ENCODE peak calls at places on chromosomes 3 and 15, in six cellular contexts. T is heart right ventricle, Z is A549, M is hepatocyte, E is cardiac muscle cell, Q is colonic mucosa. H is an unnamed sample.

GRCh38 chr3:178736300-178736699 is 200.1 kb downstream of the KCNMB2 start:
- DNase-seq in T (peak), Z (no peak), M (peak), E (no peak), Q (no peak), H (no peak)

GRCh38 chr3:89522168-89522567 is 414.7 kb downstream of the EPHA3 start:
- DNase-seq in T (no peak), Z (no peak), M (no peak), E (peak), Q (no peak), H (no peak)

GRCh38 chr15:57849332-57849731 is 142.8 kb downstream of the POLR2M start:
- DNase-seq in T (no peak), Z (no peak), M (no peak), E (no peak), Q (no peak), H (no peak)

GRCh38 chr3:112086857-112087524 is 802 bp downstream of the C3orf52 start:
- DNase-seq in T (no peak), Z (peak), M (peak), E (peak), Q (no peak), H (no peak)

GRCh38 chr3:17905996-17906395 is 163.6 kb upstream of the TBC1D5 start:
- DNase-seq in T (no peak), Z (no peak), M (no peak), E (no peak), Q (no peak), H (no peak)

GRCh38 chr3:55481918-55482495 is 5.1 kb downstream of the WNT5A start:
- DNase-seq in T (no peak), Z (no peak), M (peak), E (peak), Q (peak), H (no peak)

GRCh38 chr15:98648654-98649537 is 557 bp downstream of the IGF1R start:
- DNase-seq in T (peak), Z (peak), M (peak), E (peak), Q (peak), H (peak)

GRCh38 chr15:99053380-99054024 is 45.9 kb upstream of the PGPEP1L start:
- DNase-seq in T (no peak), Z (no peak), M (no peak), E (no peak), Q (no peak), H (no peak)

GRCh38 chr3:157785071-157785826 is 282.0 kb upstream of the VEPH1 start:
- DNase-seq in T (no peak), Z (peak), M (peak), E (peak), Q (no peak), H (peak)

GRCh38 chr3:103918336-103918735 is 1448.4 kb upstream of the ALCAM start:
- DNase-seq in T (no peak), Z (no peak), M (no peak), E (no peak), Q (no peak), H (no peak)

GRCh38 chr15:41832875-41833274 is 5.0 kb downstream of the JMJD7 start:
- DNase-seq in T (no peak), Z (no peak), M (no peak), E (no peak), Q (no peak), H (no peak)

GRCh38 chr15:59105839-59106238 is 893 bp downstream of the CCNB2 start:
- DNase-seq in T (no peak), Z (peak), M (no peak), E (no peak), Q (no peak), H (no peak)

GRCh38 chr3:140420621-140421357 is 257.1 kb upstream of the TRIM42 start:
- DNase-seq in T (no peak), Z (peak), M (no peak), E (peak), Q (no peak), H (no peak)

DNA sequence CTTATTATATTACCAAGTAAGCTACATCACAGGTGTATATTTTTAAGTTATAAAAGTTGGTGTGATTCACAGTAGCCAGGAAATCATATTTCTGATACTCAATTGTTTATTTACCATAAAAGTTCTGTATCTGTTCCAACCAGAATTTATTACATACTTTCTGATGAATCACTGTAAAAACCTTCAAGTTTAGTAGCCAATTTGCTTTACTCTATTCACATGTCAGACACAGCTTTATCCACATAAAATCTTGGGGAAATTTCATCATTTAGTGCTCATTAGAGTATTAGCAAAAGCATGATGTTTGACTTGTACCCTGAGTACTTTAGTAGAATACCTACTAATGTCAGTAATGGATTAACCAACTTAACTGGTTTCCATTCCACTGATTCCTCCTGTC is 249.8 kb downstream of the POLQ start:
- DNase-seq in T (no peak), Z (no peak), M (no peak), E (no peak), Q (no peak), H (no peak)
- H3K27ac ChIP-seq in T (no peak), Z (no peak), M (no peak), E (no peak), Q (no peak), H (no peak)

GRCh38 chr3:47367631-47368030 is 13.2 kb upstream of the PTPN23 start:
- DNase-seq in T (no peak), Z (no peak), M (no peak), E (no peak), Q (no peak), H (no peak)
- H3K27ac ChIP-seq in T (no peak), Z (no peak), M (no peak), E (no peak), Q (no peak), H (no peak)

DNA sequence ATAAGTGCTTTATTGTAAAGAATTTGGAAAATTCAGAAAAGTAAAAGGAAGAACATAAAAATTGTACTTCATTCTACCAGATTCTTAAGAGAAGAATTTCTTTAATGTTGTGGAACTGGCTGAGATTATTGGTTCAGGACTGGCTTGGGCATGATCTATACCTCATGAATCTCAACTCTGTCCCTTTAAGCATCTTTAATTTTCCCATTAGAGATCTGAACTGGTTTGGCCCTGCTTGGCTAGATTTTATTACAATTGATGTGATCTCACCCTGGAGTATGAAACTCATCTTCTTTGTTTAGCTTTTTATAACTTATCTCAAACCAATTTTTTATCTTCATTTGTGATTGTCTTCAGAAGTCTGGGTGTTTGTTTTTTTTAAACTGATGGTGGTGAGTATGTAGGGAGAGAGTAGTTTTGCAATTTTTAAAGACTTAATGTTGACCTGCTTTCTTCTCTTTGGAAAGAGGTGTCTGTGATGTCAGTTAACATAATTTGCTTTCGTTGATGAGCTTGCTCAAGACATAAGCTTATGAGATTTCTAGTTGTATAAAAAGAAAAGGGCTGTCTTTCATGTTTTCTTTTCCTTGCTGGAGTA is 61.9 kb downstream of the ZNF609 start:
- DNase-seq in T (no peak), Z (no peak), M (no peak), E (peak), Q (no peak), H (no peak)
- H3K27ac ChIP-seq in T (peak), Z (no peak), M (peak), E (peak), Q (no peak), H (no peak)

GRCh38 chr15:91887321-91887720 is 33.8 kb downstream of the SLCO3A1 start:
- DNase-seq in T (peak), Z (no peak), M (no peak), E (no peak), Q (no peak), H (no peak)
- H3K27ac ChIP-seq in T (peak), Z (no peak), M (no peak), E (no peak), Q (no peak), H (no peak)

GRCh38 chr15:63893866-63894661 is 60.3 kb upstream of the HERC1 start:
- DNase-seq in T (no peak), Z (no peak), M (no peak), E (no peak), Q (no peak), H (peak)
- H3K27ac ChIP-seq in T (no peak), Z (no peak), M (no peak), E (no peak), Q (no peak), H (peak)

GRCh38 chr3:15263926-15264325 is 57.9 kb downstream of the CAPN7 start:
- DNase-seq in T (no peak), Z (no peak), M (no peak), E (no peak), Q (no peak), H (no peak)
- H3K27ac ChIP-seq in T (no peak), Z (no peak), M (no peak), E (no peak), Q (no peak), H (peak)

DNA sequence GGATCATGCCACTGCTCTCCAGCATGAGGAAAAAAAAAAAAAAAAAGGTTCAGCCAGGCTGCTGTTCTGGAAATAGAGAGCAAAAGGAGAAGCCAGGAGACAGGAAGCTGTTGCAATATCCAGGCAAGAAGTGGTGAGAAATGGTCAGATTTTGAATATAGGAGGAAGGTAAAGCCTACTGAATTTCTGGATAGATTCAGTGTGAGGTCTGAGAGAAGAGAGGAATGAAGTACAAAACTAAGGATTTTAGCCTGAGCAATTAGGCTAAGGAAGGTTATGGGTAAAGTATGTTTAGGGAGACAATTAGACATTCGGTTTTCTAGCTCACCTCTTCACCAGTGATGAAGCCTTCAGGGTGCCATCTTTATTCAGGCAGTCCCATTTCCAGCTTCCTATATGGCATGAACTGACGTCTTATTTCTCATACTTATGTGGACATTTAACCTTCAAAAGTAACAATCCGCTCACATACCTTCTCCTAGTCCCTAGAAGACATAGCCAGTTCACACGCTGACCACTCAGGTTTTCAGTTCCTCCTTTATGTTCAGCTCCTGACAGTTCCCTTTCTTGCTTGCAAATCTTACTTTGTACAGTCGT is 57.2 kb downstream of the KIF9 start:
- DNase-seq in T (no peak), Z (no peak), M (no peak), E (peak), Q (no peak), H (no peak)
- H3K27ac ChIP-seq in T (no peak), Z (no peak), M (no peak), E (no peak), Q (no peak), H (no peak)

H was measured in gastrocnemius medialis.